ENCODE peak calls at places on chromosomes 6 and 20, in six cellular contexts. Y is CD4-positive, alpha-beta memory T cell; Z is sigmoid colon; K is pancreas; S is fibroblast of lung; E is Panc1. W is an unnamed sample.

GRCh38 chr6:167157414-167157813 is 366 bp downstream of the GPR31 start:
- DNase-seq in Y (no peak), Z (no peak), K (no peak), S (no peak), E (no peak), W (no peak)

GRCh38 chr6:27332692-27333641 is 20.9 kb upstream of the POM121L2 start:
- DNase-seq in Y (peak), Z (no peak), K (peak), S (peak), E (peak), W (peak)

GRCh38 chr6:14747881-14748520 is 497.9 kb upstream of the JARID2 start:
- DNase-seq in Y (no peak), Z (no peak), K (no peak), S (peak), E (no peak), W (no peak)

GRCh38 chr20:32762754-32763201 is 593 bp downstream of the DNMT3B start:
- DNase-seq in Y (no peak), Z (no peak), K (no peak), S (no peak), E (no peak), W (no peak)

GRCh38 chr6:114342826-114343781 is at the start of gene HS3ST5:
- DNase-seq in Y (no peak), Z (peak), K (peak), S (peak), E (no peak), W (peak)

GRCh38 chr6:30325150-30325872 is 1.4 kb upstream of the TRIM39 start:
- DNase-seq in Y (peak), Z (peak), K (no peak), S (peak), E (no peak), W (peak)

GRCh38 chr6:6703720-6704422 is 115.4 kb downstream of the LY86 start:
- DNase-seq in Y (no peak), Z (peak), K (peak), S (no peak), E (no peak), W (no peak)

GRCh38 chr6:161257778-161258457 is 15.9 kb downstream of the AGPAT4 start:
- DNase-seq in Y (no peak), Z (peak), K (no peak), S (peak), E (peak), W (no peak)

GRCh38 chr20:13333793-13334192 is 112.7 kb downstream of the ISM1 start:
- DNase-seq in Y (no peak), Z (no peak), K (no peak), S (no peak), E (no peak), W (no peak)

GRCh38 chr6:150200428-150201105 is 57.7 kb downstream of the PPP1R14C start:
- DNase-seq in Y (no peak), Z (no peak), K (no peak), S (peak), E (no peak), W (no peak)

GRCh38 chr20:6664574-6664973 is 102.9 kb upstream of the BMP2 start:
- DNase-seq in Y (no peak), Z (no peak), K (no peak), S (no peak), E (no peak), W (no peak)

GRCh38 chr6:153301602-153302001 is 170.5 kb upstream of the RGS17 start:
- DNase-seq in Y (no peak), Z (no peak), K (no peak), S (no peak), E (no peak), W (no peak)

GRCh38 chr20:35240914-35241293 is 14.4 kb downstream of the MMP24 start:
- DNase-seq in Y (no peak), Z (no peak), K (no peak), S (no peak), E (no peak), W (no peak)

GRCh38 chr6:34074064-34074739 is 71.7 kb downstream of the GRM4 start:
- DNase-seq in Y (no peak), Z (no peak), K (no peak), S (no peak), E (no peak), W (no peak)

GRCh38 chr6:32941412-32941784 is 570 bp upstream of the HLA-DMB start:
- DNase-seq in Y (peak), Z (no peak), K (no peak), S (no peak), E (no peak), W (no peak)

GRCh38 chr20:2751868-2752630 is 48.4 kb downstream of the CPXM1 start:
- DNase-seq in Y (peak), Z (peak), K (peak), S (no peak), E (no peak), W (no peak)

GRCh38 chr6:53322188-53323029 is 26.3 kb downstream of the ELOVL5 start:
- DNase-seq in Y (no peak), Z (no peak), K (no peak), S (peak), E (no peak), W (no peak)

GRCh38 chr6:113686049-113686448 is 171.1 kb upstream of the MARCKS start:
- DNase-seq in Y (no peak), Z (no peak), K (no peak), S (no peak), E (no peak), W (no peak)

GRCh38 chr6:100633096-100633766 is 168.5 kb upstream of the SIM1 start:
- DNase-seq in Y (no peak), Z (no peak), K (no peak), S (peak), E (peak), W (no peak)

GRCh38 chr6:136501081-136501480 is 49.1 kb downstream of the MAP7 start:
- DNase-seq in Y (no peak), Z (no peak), K (no peak), S (no peak), E (no peak), W (no peak)

DNA sequence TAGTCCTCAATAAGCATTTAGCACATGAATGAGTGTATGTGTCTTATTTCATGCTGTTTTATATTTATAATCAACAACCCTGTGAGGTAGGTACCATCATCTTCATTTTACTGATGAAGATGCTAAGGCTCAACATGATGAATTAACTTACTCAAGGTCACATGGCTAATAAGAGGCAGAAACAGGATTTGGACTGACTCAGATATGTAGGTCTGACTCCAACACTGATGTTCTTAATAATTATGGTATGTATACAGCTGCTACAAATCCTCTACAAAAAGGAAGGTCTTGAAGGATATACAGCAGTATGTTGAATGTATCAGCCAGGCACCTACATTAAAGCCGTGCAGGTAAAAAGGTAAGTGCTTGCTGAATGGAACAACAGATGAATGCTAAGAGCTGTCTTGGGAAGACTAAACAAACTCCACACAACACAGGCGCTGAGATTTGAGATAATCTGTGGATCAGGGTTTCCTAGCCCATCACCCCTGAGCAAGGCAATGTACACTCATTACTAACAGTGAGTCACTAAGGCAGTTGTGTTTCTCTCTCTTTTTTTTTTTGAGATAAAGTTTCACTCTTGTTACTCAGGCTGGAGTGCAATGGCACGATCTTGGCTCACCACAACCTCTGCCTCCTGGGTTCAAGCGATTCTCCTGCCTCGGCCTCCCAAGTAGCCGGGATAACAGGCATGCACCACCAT is 31.9 kb downstream of the TTI1 start:
- DNase-seq in Y (no peak), Z (no peak), K (no peak), S (peak), E (no peak), W (no peak)
- H3K27ac ChIP-seq in Y (no peak), Z (no peak), K (no peak), S (peak), E (no peak), W (no peak)

DNA sequence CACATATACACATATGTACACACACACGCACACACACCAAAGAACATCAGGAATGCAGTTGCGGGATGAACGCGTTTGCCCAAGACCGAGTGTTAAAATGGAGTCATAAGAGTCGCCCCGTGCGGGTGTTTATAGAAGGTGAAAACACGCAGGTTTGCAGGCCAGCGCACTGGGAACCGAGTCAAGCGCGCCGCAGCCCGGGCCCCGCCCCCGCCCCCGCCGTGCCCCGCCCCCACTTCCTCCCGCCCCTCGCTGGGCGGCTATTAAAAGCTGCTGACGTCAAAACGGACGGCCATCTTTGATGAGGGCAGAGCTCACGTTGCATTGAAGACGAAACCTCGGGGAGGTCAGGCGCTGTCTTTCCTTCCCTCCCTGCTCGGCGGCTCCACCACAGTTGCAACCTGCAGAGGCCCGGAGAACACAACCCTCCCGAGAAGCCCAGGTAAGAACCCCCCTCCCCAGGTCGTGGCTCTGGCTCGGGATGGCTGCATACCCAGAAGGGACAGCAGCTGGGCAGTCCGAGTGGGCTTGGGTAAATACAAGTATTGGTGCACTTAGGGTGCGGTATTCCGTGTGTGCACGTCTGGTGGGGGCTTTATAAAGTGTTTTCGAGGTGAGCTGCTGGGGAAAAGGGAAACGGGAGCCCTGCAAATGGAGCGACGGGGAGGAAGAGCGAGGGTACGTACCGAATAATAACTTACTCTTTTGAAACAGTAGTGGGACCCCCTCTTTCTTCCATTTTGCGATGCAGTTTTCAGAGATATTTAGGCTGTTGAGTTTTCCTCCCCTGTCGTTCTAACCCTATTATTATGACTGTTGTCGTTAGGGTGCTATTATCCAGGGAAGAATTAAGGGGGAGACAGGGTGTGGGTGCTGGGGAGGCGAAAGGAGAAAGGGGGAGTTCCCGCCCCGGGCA is at the start of gene SNAP25:
- DNase-seq in Y (peak), Z (peak), K (peak), S (peak), E (peak), W (peak)
- H3K27ac ChIP-seq in Y (no peak), Z (peak), K (no peak), S (peak), E (no peak), W (peak)

GRCh38 chr6:151284431-151285060 is 44.8 kb downstream of the AKAP12 start:
- DNase-seq in Y (peak), Z (peak), K (no peak), S (no peak), E (no peak), W (no peak)
- H3K27ac ChIP-seq in Y (no peak), Z (peak), K (no peak), S (no peak), E (no peak), W (no peak)

GRCh38 chr6:125577263-125577662 is 172.2 kb upstream of the HEY2 start:
- DNase-seq in Y (no peak), Z (no peak), K (no peak), S (no peak), E (no peak), W (no peak)

GRCh38 chr6:125570546-125570945 is 178.9 kb upstream of the HEY2 start:
- DNase-seq in Y (no peak), Z (no peak), K (no peak), S (peak), E (no peak), W (no peak)

GRCh38 chr6:125571207-125571740 is 178.2 kb upstream of the HEY2 start:
- DNase-seq in Y (no peak), Z (no peak), K (no peak), S (peak), E (no peak), W (no peak)

DNA sequence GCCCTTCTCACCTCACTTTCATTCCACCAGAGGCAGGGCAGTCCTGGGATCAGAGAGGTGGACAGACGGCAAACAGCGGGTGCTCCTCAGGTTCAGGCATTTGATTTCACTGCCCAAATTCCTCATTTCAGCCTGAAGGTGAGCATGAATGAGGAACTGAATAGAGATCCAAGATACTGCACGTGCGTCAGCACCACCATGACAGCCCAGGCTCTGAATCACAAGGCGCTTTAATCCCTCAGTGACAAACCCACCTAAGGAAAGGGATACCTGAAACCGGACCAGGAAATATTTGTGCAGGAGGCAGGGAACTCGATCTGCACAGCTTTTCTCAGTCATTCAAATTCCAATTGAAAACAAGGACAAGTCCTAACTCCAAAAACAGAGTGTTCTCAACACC is 174.8 kb upstream of the HEY2 start:
- DNase-seq in Y (no peak), Z (no peak), K (no peak), S (no peak), E (no peak), W (no peak)
- H3K27ac ChIP-seq in Y (no peak), Z (no peak), K (no peak), S (no peak), E (no peak), W (no peak)

GRCh38 chr20:16556299-16556698 is 16.9 kb downstream of the KIF16B start:
- DNase-seq in Y (no peak), Z (no peak), K (no peak), S (no peak), E (no peak), W (no peak)
- H3K27ac ChIP-seq in Y (no peak), Z (no peak), K (no peak), S (peak), E (no peak), W (no peak)

GRCh38 chr6:39215640-39216158 is 13.6 kb downstream of the KCNK5 start:
- DNase-seq in Y (no peak), Z (no peak), K (no peak), S (no peak), E (no peak), W (no peak)

GRCh38 chr6:39211183-39211582 is 18.1 kb downstream of the KCNK5 start:
- DNase-seq in Y (no peak), Z (no peak), K (no peak), S (no peak), E (no peak), W (no peak)

GRCh38 chr6:39214120-39214813 is 15.0 kb downstream of the KCNK5 start:
- DNase-seq in Y (no peak), Z (no peak), K (no peak), S (no peak), E (no peak), W (no peak)

GRCh38 chr6:39214846-39215639 is 14.2 kb downstream of the KCNK5 start:
- DNase-seq in Y (no peak), Z (no peak), K (peak), S (no peak), E (no peak), W (no peak)

GRCh38 chr6:39213195-39213920 is 15.9 kb downstream of the KCNK5 start:
- DNase-seq in Y (no peak), Z (no peak), K (no peak), S (no peak), E (no peak), W (no peak)
- H3K27ac ChIP-seq in Y (no peak), Z (no peak), K (peak), S (no peak), E (no peak), W (no peak)

GRCh38 chr6:43515808-43516207 is 918 bp downstream of the YIPF3 start:
- DNase-seq in Y (no peak), Z (no peak), K (no peak), S (no peak), E (no peak), W (no peak)
- H3K27ac ChIP-seq in Y (peak), Z (peak), K (no peak), S (peak), E (peak), W (no peak)

GRCh38 chr6:56693988-56694387 is 51.3 kb upstream of the DST start:
- DNase-seq in Y (no peak), Z (no peak), K (no peak), S (peak), E (no peak), W (no peak)
- H3K27ac ChIP-seq in Y (no peak), Z (peak), K (no peak), S (no peak), E (no peak), W (no peak)

DNA sequence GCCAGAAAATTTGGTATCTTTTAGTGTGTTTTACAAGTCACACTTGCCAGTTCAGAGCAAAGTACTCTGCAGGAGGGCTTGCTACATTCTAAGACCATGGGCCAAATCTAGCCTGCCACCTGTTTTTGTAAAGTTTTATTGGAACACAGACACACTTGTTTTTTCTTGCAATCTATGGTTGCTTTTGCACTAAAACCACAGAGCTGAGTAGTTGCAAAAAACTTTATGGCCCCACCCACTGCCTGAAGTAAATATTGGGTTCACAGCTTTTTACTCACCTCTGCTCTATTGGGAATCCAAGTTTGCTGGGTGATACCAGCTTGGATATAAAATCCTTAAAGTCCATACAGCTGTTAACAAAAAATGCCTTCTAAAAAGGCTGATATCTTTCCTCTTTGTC is 109.0 kb downstream of the ZFP64 start:
- DNase-seq in Y (no peak), Z (no peak), K (no peak), S (no peak), E (no peak), W (no peak)
- H3K27ac ChIP-seq in Y (no peak), Z (no peak), K (no peak), S (no peak), E (no peak), W (no peak)